ENCODE peak calls at places on chromosomes 16 and 17, in seven cellular contexts. D is stimulated activated CD4-positive, alpha-beta T cell treated with anti-CD3 and anti-CD28 coated beads, Interleukin-15, amount 100 ng/mL, for 48 hours; Y is cardiac fibroblast; C is AG08396; H is BJ; W is NCI-H1436; S is cardiac muscle cell. K is an unnamed sample.

GRCh38 chr16:58515871-58516767 is 802 bp downstream of the SETD6 start:
- DNase-seq in D (no peak), Y (no peak), C (no peak), H (no peak), W (peak; percentile 37), S (peak; percentile 37), K (no peak)

GRCh38 chr17:40727447-40728231 is 24.1 kb upstream of the KRT24 start:
- DNase-seq in D (no peak), Y (peak; percentile 13), C (peak; percentile 38), H (no peak), W (no peak), S (no peak), K (peak; percentile 33)

GRCh38 chr17:3972931-3973330 is 8.7 kb upstream of the ATP2A3 start:
- DNase-seq in D (no peak), Y (no peak), C (no peak), H (no peak), W (no peak), S (no peak), K (no peak)

GRCh38 chr17:67107811-67108210 is 63.5 kb downstream of the CACNG1 start:
- DNase-seq in D (no peak), Y (no peak), C (no peak), H (peak; percentile 27), W (no peak), S (no peak), K (peak; percentile 41)

GRCh38 chr17:73722163-73722562 is 77.9 kb upstream of the SDK2 start:
- DNase-seq in D (no peak), Y (no peak), C (no peak), H (no peak), W (no peak), S (no peak), K (no peak)

GRCh38 chr17:74351552-74352210 is 10.0 kb downstream of the BTBD17 start:
- DNase-seq in D (no peak), Y (no peak), C (no peak), H (no peak), W (no peak), S (peak; percentile 51), K (no peak)

GRCh38 chr16:4386951-4387565 is 15.4 kb downstream of the VASN start:
- DNase-seq in D (no peak), Y (peak; percentile 78), C (peak; percentile 39), H (no peak), W (no peak), S (no peak), K (peak; percentile 58)

GRCh38 chr16:1772362-1772907 is at the start of gene EME2:
- DNase-seq in D (peak; percentile 58), Y (peak; percentile 44), C (peak; percentile 59), H (no peak), W (no peak), S (no peak), K (peak; percentile 54)

GRCh38 chr17:8222630-8223355 is 12.4 kb upstream of the AURKB start:
- DNase-seq in D (peak; percentile 88), Y (peak; percentile 98), C (peak; percentile 79), H (peak; percentile 68), W (peak; percentile 81), S (peak; percentile 90), K (peak; percentile 96)

GRCh38 chr17:39923230-39923629 is 4.2 kb downstream of the ORMDL3 start:
- DNase-seq in D (no peak), Y (no peak), C (no peak), H (no peak), W (no peak), S (no peak), K (no peak)

GRCh38 chr16:24773771-24774427 is 44.4 kb downstream of the TNRC6A start:
- DNase-seq in D (no peak), Y (no peak), C (no peak), H (no peak), W (no peak), S (no peak), K (no peak)

GRCh38 chr17:27760069-27760885 is 40.1 kb downstream of the NOS2 start:
- DNase-seq in D (peak; percentile 36), Y (peak; percentile 58), C (peak; percentile 54), H (no peak), W (peak; percentile 36), S (peak; percentile 61), K (peak; percentile 57)

GRCh38 chr17:67912656-67913055 is 83.6 kb downstream of the C17orf58 start:
- DNase-seq in D (no peak), Y (no peak), C (no peak), H (no peak), W (no peak), S (no peak), K (no peak)

GRCh38 chr16:989354-989814 is 7.8 kb downstream of the SOX8 start:
- DNase-seq in D (no peak), Y (no peak), C (no peak), H (no peak), W (no peak), S (peak; percentile 21), K (no peak)

GRCh38 chr17:17940451-17940911 is 31.7 kb downstream of the TOM1L2 start:
- DNase-seq in D (no peak), Y (peak; percentile 48), C (no peak), H (no peak), W (no peak), S (no peak), K (peak; percentile 46)

GRCh38 chr17:7124923-7125322 is 10.3 kb upstream of the ASGR2 start:
- DNase-seq in D (no peak), Y (no peak), C (no peak), H (no peak), W (no peak), S (no peak), K (no peak)

GRCh38 chr17:63834431-63835166 is 7.1 kb upstream of the FTSJ3 start:
- DNase-seq in D (no peak), Y (peak; percentile 84), C (peak; percentile 73), H (peak; percentile 34), W (peak; percentile 64), S (peak; percentile 83), K (peak; percentile 83)

GRCh38 chr16:19753815-19754643 is 36.0 kb downstream of the IQCK start:
- DNase-seq in D (no peak), Y (peak; percentile 77), C (no peak), H (no peak), W (no peak), S (no peak), K (peak; percentile 85)